ENCODE peak calls at places on chromosomes 1 and 21, in four cellular contexts. P is testis, Z is transverse colon, Y is choroid plexus epithelial cell. E is an unnamed sample.

GRCh38 chr1:29380532-29380931 is 144.2 kb downstream of the PTPRU start:
- DNase-seq in Y (peak), P (no peak), Z (no peak), E (peak)

GRCh38 chr1:113434081-113434873 is 44.0 kb downstream of the MAGI3 start:
- DNase-seq in P (no peak), Y (no peak), Z (no peak), E (no peak)

GRCh38 chr1:228913649-228914048 is 178.4 kb downstream of the RHOU start:
- DNase-seq in Y (no peak), P (no peak), Z (no peak), E (no peak)

GRCh38 chr21:31446206-31446900 is 102.3 kb upstream of the TIAM1 start:
- DNase-seq in P (no peak), Z (no peak), Y (no peak), E (no peak)

GRCh38 chr1:31203215-31203614 is 36.5 kb downstream of the NKAIN1 start:
- DNase-seq in Y (no peak), Z (no peak), P (peak), E (no peak)

GRCh38 chr21:15057290-15057689 is 7.5 kb downstream of the NRIP1 start:
- DNase-seq in P (peak), Z (peak), Y (no peak), E (no peak)

GRCh38 chr1:96703186-96703585 is 18.4 kb upstream of the PTBP2 start:
- DNase-seq in P (no peak), Z (no peak), Y (peak), E (peak)

GRCh38 chr1:64537942-64538341 is 68.0 kb downstream of the CACHD1 start:
- DNase-seq in P (no peak), Y (no peak), Z (no peak), E (no peak)

GRCh38 chr1:107976431-107977215 is 11.6 kb upstream of the VAV3 start:
- DNase-seq in Y (no peak), P (no peak), Z (no peak), E (no peak)

GRCh38 chr1:94925561-94926364 is 1.1 kb downstream of the CNN3 start:
- DNase-seq in Z (peak), Y (peak), P (peak), E (peak)

GRCh38 chr1:34742667-34743270 is 12.1 kb upstream of the GJB5 start:
- DNase-seq in Z (peak), P (peak), Y (peak), E (peak)

GRCh38 chr21:44955141-44955802 is 15.4 kb downstream of the SLX9 start:
- DNase-seq in Y (peak), P (no peak), Z (no peak), E (no peak)

GRCh38 chr1:59415876-59416275 is 119.0 kb downstream of the FGGY start:
- DNase-seq in P (no peak), Y (no peak), Z (no peak), E (no peak)

GRCh38 chr1:4215391-4215790 is 315.3 kb upstream of the C1orf174 start:
- DNase-seq in P (no peak), Z (no peak), Y (no peak), E (no peak)

GRCh38 chr1:173224887-173225280 is 17.8 kb upstream of the TNFSF4 start:
- DNase-seq in Z (no peak), P (no peak), Y (no peak), E (no peak)

GRCh38 chr1:234770031-234770795 is 160.2 kb upstream of the IRF2BP2 start:
- DNase-seq in Z (no peak), Y (peak), P (no peak), E (no peak)

GRCh38 chr1:58925247-58925646 is 141.4 kb upstream of the JUN start:
- DNase-seq in P (no peak), Z (no peak), Y (no peak), E (no peak)

GRCh38 chr1:76006234-76006633 is 68.3 kb upstream of the ST6GALNAC3 start:
- DNase-seq in P (no peak), Y (peak), Z (no peak), E (peak)

GRCh38 chr1:224852901-224853568 is 76.4 kb upstream of the DNAH14 start:
- DNase-seq in P (no peak), Z (no peak), Y (peak), E (peak)

GRCh38 chr1:116122955-116123757 is 12.0 kb downstream of the MAB21L3 start:
- DNase-seq in Y (peak), P (no peak), Z (peak), E (peak)

GRCh38 chr1:92482404-92482664 is 4.4 kb downstream of the GFI1 start:
- DNase-seq in Z (no peak), Y (no peak), P (no peak), E (no peak)

GRCh38 chr1:145990249-145991097 is 5.9 kb downstream of the TXNIP start:
- DNase-seq in Y (no peak), Z (peak), P (no peak), E (no peak)

GRCh38 chr1:31460027-31460426 is 47.0 kb downstream of the SERINC2 start:
- DNase-seq in Z (no peak), P (no peak), Y (peak), E (no peak)

GRCh38 chr21:46537026-46537425 is 67.9 kb downstream of the S100B start:
- DNase-seq in P (no peak), Y (no peak), Z (no peak), E (no peak)

GRCh38 chr1:53616511-53616910 is 122.5 kb downstream of the GLIS1 start:
- DNase-seq in P (peak), Z (no peak), Y (no peak), E (no peak)

GRCh38 chr1:167492509-167492910 is 25.8 kb downstream of the CD247 start:
- DNase-seq in P (no peak), Y (no peak), Z (no peak), E (no peak)

GRCh38 chr1:173832748-173833147 is 8.1 kb upstream of the CENPL start:
- DNase-seq in Y (no peak), Z (no peak), P (no peak), E (no peak)

GRCh38 chr1:11789126-11790067 is 16.4 kb downstream of the MTHFR start:
- DNase-seq in Z (no peak), Y (no peak), P (no peak), E (no peak)

GRCh38 chr1:53328490-53329182 is 766 bp upstream of the LRP8 start:
- DNase-seq in P (no peak), Z (peak), Y (no peak), E (peak)

GRCh38 chr1:24373044-24373443 is 40.5 kb downstream of the STPG1 start:
- DNase-seq in Y (no peak), Z (no peak), P (no peak), E (no peak)

GRCh38 chr21:32215306-32215685 is 63.6 kb downstream of the MIS18A start:
- DNase-seq in P (no peak), Y (no peak), Z (no peak), E (no peak)

GRCh38 chr1:210049616-210050015 is 111.6 kb downstream of the SYT14 start:
- DNase-seq in Y (no peak), P (no peak), Z (no peak), E (no peak)

GRCh38 chr1:217274927-217275616 is 355.8 kb downstream of the GPATCH2 start:
- DNase-seq in P (no peak), Y (peak), Z (no peak), E (peak)

GRCh38 chr21:35838350-35838749 is 222.0 kb downstream of the SETD4 start:
- DNase-seq in P (no peak), Y (no peak), Z (no peak), E (no peak)

DNA sequence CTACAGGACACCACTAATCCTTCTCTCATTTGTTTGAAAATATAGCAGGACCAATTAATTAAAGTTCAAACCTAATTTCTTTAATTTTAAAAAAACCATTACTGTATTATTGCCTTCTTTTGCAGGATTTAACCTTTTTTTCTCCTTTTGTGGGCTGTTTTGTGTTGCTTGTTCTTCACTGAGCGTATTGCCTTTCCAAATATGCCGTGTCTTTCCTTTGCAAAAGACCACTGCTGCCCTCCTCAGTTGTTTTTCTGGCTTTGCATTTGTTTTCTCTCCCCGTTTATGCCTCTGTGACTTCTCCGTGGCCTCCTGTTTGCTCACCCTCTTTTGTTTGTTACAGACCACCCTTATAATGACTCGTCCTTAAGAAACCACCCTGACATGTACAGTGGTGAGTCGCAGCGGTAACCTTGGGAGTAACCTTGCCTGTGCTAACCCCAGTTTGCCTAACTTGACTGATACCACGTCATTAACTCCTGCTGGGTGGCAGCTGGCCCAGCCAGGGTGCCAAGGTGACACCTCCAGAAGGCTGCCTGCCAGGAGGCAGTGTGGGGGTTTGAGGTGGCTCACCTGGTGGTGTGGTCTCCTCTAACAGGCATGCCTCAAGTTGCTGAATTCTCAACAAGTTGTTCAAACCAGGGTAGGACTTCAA is 81.1 kb upstream of the CNTN2 start:
- DNase-seq in Z (no peak), Y (no peak), P (no peak), E (no peak)
- TF ChIP-seq CTCF in Z (no peak), Y (no peak), P (no peak), E (no peak)

DNA sequence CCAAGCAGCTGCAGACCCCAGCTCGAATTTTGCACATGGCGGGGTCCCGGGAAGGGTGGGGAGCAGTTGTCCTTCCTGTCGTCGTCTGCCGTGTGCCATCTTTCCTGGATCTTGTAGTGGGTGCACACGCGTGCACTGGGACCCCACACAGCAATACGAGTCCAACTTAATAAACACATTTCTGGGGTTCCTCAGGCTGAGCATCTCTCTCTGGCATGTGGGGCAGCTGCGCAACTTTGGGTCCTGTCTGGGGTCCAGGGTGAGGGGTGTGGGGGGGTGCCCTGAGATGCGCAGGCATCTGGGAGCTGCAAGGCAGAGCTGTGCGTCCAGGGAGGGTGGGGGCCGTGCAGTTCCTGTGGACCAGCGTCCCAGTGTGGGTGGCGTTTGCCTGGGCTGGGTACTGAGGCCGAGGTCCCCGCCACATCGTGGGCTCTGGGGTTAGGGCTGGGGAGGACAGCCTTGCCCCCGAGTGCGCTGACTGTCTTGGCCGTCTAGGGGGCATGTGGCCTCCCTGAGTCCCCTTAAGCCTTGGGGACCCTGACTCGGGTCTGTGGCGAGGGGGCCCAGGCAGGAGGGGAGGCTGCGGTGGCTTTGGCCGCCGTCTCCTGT is 652 bp upstream of the PLEKHN1 start:
- DNase-seq in Y (no peak), P (no peak), Z (no peak), E (no peak)
- H3K4me3 ChIP-seq in Y (no peak), P (no peak), Z (no peak), E (no peak)

GRCh38 chr1:214541693-214542092 is 9.7 kb downstream of the PTPN14 start:
- DNase-seq in Y (no peak), Z (no peak), P (no peak), E (no peak)
- TF ChIP-seq CTCF in Y (no peak), Z (no peak), P (no peak), E (no peak)

DNA sequence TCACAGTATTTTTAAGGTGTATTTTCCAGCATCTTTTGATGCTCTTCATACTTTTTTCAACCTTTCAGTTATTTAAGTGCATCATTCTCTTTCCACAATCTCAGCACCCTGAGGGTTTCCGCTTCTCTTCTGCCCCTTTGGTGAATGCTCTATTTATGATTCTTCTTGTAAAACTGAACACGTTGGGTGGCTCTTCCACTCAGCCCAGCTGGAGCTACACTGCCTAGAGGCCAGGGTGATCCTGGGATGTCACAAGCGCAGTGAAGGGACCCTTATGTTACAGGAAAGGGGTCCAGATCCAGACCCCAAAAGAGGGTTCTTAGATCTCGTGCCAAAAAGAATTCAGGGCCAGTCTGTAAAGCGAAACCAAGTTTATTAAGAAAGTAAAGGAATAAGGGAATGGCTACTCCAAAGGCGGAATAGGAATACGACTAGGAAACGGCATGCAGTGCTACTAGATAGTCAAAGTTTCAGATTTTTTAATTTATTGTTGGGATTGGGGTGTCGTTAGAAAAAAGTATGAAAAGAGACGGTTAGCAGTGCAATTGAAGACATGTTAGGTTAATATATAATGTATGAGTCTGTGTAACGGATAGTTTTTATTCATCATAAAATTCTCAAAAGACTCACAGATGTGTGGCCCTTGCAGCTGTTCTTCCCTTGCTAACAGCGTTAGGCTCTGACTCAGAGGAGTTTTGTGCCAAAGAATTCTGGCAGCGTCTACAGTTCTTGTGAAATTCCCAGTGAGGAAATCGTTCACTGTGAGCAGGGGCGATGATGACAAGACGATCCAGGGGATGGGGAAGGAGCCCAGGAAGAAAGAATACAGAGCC is 14.4 kb upstream of the ERVH48-1 start:
- DNase-seq in P (peak), Z (peak), Y (peak), E (peak)
- H3K4me3 ChIP-seq in P (no peak), Z (no peak), Y (peak), E (no peak)